ENCODE peak calls at places on chromosome 16, in eight cellular contexts. G is IMR-90; I is foreskin keratinocyte; A is coronary artery; Q is endothelial cell; J is HCT116; F is CD8-positive, alpha-beta T cell; V is RWPE1. C is an unnamed sample.

GRCh38 chr16:49952386-49952785 is 72.6 kb upstream of the CNEP1R1 start:
- DNase-seq in J (peak; percentile 4), F (no peak), G (no peak), A (no peak), I (peak; percentile 25), V (peak; percentile 45), Q (no peak), C (no peak)

GRCh38 chr16:8751481-8752311 is 45.7 kb downstream of the TMEM186 start:
- DNase-seq in I (peak; percentile 84), J (peak; percentile 12), F (no peak), Q (no peak), A (no peak), G (peak; percentile 78), V (peak; percentile 87), C (peak; percentile 1)

GRCh38 chr16:30747331-30747730 is 894 bp upstream of the PHKG2 start:
- DNase-seq in A (no peak), G (peak; percentile 35), J (no peak), F (no peak), I (peak; percentile 62), V (peak; percentile 32), Q (no peak), C (no peak)

GRCh38 chr16:75109732-75110243 is 6.8 kb downstream of the LDHD start:
- DNase-seq in F (no peak), I (no peak), J (no peak), Q (no peak), V (no peak), A (no peak), G (no peak), C (no peak)

GRCh38 chr16:31182391-31182790 is 2.5 kb downstream of the FUS start:
- DNase-seq in A (no peak), G (no peak), V (no peak), I (no peak), Q (no peak), J (no peak), F (no peak), C (no peak)

GRCh38 chr16:50613281-50613991 is 65.2 kb downstream of the NKD1 start:
- DNase-seq in G (no peak), F (no peak), A (peak; percentile 81), J (no peak), Q (no peak), V (no peak), I (no peak), C (no peak)

GRCh38 chr16:30875881-30876791 is 17.7 kb downstream of the BCL7C start:
- DNase-seq in Q (peak; percentile 25), I (no peak), V (no peak), A (no peak), G (peak; percentile 26), F (no peak), J (no peak), C (no peak)

GRCh38 chr16:62035115-62036092 is 834 bp downstream of the CDH8 start:
- DNase-seq in F (no peak), Q (peak; percentile 51), G (no peak), V (no peak), I (peak; percentile 6), J (no peak), A (no peak), C (no peak)

GRCh38 chr16:28607116-28607623 is 2.7 kb downstream of the SULT1A1 start:
- DNase-seq in V (no peak), A (no peak), G (no peak), I (no peak), F (no peak), J (no peak), Q (no peak), C (no peak)

GRCh38 chr16:28603381-28604185 is 6.3 kb downstream of the SULT1A1 start:
- DNase-seq in A (no peak), F (no peak), I (no peak), Q (no peak), J (no peak), V (no peak), G (no peak), C (no peak)

GRCh38 chr16:28604186-28604565 is 5.7 kb downstream of the SULT1A1 start:
- DNase-seq in I (no peak), J (no peak), V (no peak), F (no peak), G (no peak), A (no peak), Q (no peak), C (no peak)

GRCh38 chr16:28609631-28610594 is at the start of gene SULT1A1:
- DNase-seq in V (no peak), I (no peak), A (peak; percentile 87), G (no peak), F (no peak), J (no peak), Q (no peak), C (no peak)

DNA sequence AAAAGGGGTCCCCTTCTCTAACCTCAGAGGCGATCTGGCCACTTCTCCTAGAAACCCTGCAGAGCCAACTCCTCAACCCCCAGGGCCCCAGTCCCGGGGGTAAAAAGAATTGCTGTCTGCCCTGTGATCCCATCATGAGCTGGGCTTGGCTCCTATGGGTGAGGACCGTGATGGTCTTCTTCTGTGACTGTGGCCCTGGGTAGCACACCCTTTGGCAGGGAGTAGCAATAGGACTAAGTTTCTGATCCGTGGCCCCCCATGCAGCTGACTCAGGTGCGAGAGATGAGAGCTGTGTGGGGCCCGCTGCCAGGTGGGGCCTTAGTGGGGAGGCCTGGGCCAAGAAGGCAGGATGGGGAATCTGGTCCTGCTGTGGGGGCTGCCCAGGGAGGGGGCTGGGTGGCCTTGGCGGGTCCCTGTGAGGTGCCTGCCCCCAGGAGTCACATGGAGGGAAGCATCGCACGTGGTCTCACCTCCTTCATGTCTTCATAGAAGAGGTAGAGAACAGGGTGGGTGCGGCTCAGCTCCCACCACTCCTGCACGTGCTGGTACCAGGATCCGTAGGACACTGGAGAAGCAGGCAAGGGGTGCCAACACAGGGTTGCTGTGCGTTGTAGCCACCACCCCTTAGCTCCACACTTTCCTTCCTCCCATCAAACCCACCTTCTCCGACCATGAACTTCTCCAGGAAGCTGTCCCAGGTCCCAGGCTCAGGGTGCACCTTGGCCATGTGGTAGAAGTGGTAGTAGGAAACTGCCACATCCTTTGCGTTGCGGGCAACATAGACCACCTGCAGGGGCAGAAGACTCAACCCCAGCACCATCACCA is 3.3 kb downstream of the SULT1A1 start:
- DNase-seq in Q (no peak), G (no peak), A (no peak), I (no peak), J (no peak), F (no peak), V (no peak), C (no peak)
- TF ChIP-seq CTCF in Q (no peak), G (no peak), A (no peak), I (no peak), J (no peak), F (no peak), V (no peak), C (no peak)

GRCh38 chr16:3400779-3401688 is at the start of the genes ZNF174 and ZSCAN32:
- DNase-seq in V (peak; percentile 100), Q (peak; percentile 97), A (peak; percentile 99), J (peak; percentile 97), I (peak; percentile 98), F (peak; percentile 98), G (peak; percentile 99), C (peak; percentile 99)
- TF ChIP-seq CTCF in V (no peak), Q (no peak), A (no peak), J (no peak), I (no peak), F (no peak), G (no peak), C (no peak)

GRCh38 chr16:58501242-58502131 is 1.5 kb downstream of the NDRG4 start:
- DNase-seq in A (no peak), J (no peak), G (no peak), F (no peak), Q (peak; percentile 51), V (no peak), I (no peak), C (no peak)

GRCh38 chr16:58499615-58500328 is at the start of gene NDRG4:
- DNase-seq in F (no peak), V (peak; percentile 60), Q (peak; percentile 52), I (peak; percentile 61), A (peak; percentile 75), G (peak; percentile 87), J (peak; percentile 83), C (peak; percentile 60)

GRCh38 chr16:58502217-58502921 is 2.4 kb downstream of the NDRG4 start:
- DNase-seq in G (no peak), V (no peak), I (no peak), J (no peak), A (no peak), Q (no peak), F (no peak), C (no peak)

GRCh38 chr16:58499092-58499511 is 841 bp upstream of the NDRG4 start:
- DNase-seq in V (no peak), F (no peak), I (no peak), A (no peak), G (no peak), Q (no peak), J (no peak), C (no peak)

GRCh38 chr16:58500329-58501241 is 642 bp downstream of the NDRG4 start:
- DNase-seq in Q (no peak), A (peak; percentile 65), F (no peak), I (no peak), J (no peak), V (no peak), G (no peak), C (no peak)
- TF ChIP-seq CTCF in Q (no peak), A (no peak), F (no peak), I (no peak), J (no peak), V (no peak), G (no peak), C (no peak)

GRCh38 chr16:53220585-53220984 is 165.8 kb downstream of the CHD9 start:
- DNase-seq in F (no peak), A (no peak), I (no peak), J (no peak), G (peak; percentile 58), Q (no peak), V (no peak), C (no peak)
- TF ChIP-seq CTCF in F (peak; percentile 35), A (no peak), I (peak; percentile 32), J (peak; percentile 5), G (peak; percentile 40), Q (no peak), V (no peak), C (peak; percentile 24)

C was measured in AG09319.